ENCODE peak calls at places on chromosomes 12 and 14, in six cellular contexts. One of them, this sample, is unnamed.

GRCh38 chr12:88185988-88186387 is 43.9 kb downstream of the TMTC3 start:
- DNase-seq in trophoblast cell: no peak
- DNase-seq in mesenchymal stem cell: peak
- DNase-seq in H1: no peak
- DNase-seq in neuronal stem cell: no peak
- DNase-seq in IMR-90: peak
- DNase-seq in this sample: no peak

GRCh38 chr12:89950421-89950820 is 241.8 kb upstream of the ATP2B1 start:
- DNase-seq in neuronal stem cell: no peak
- DNase-seq in trophoblast cell: no peak
- DNase-seq in mesenchymal stem cell: no peak
- DNase-seq in H1: no peak
- DNase-seq in IMR-90: no peak
- DNase-seq in this sample: no peak

GRCh38 chr14:65151329-65152010 is 49.2 kb upstream of the MAX start:
- DNase-seq in H1: no peak
- DNase-seq in neuronal stem cell: no peak
- DNase-seq in mesenchymal stem cell: no peak
- DNase-seq in IMR-90: no peak
- DNase-seq in trophoblast cell: no peak
- DNase-seq in this sample: no peak

GRCh38 chr14:61524211-61524806 is 171.0 kb upstream of the HIF1A start:
- DNase-seq in neuronal stem cell: no peak
- DNase-seq in H1: no peak
- DNase-seq in IMR-90: peak
- DNase-seq in mesenchymal stem cell: peak
- DNase-seq in trophoblast cell: peak
- DNase-seq in this sample: no peak

GRCh38 chr14:100330396-100330931 is 7.3 kb downstream of the SLC25A47 start:
- DNase-seq in trophoblast cell: no peak
- DNase-seq in neuronal stem cell: no peak
- DNase-seq in mesenchymal stem cell: no peak
- DNase-seq in H1: no peak
- DNase-seq in IMR-90: no peak
- DNase-seq in this sample: no peak

GRCh38 chr14:54192610-54193009 is 204.2 kb upstream of the CDKN3 start:
- DNase-seq in trophoblast cell: no peak
- DNase-seq in IMR-90: no peak
- DNase-seq in H1: no peak
- DNase-seq in neuronal stem cell: no peak
- DNase-seq in mesenchymal stem cell: no peak
- DNase-seq in this sample: no peak

GRCh38 chr14:43308411-43308810 is 1198.7 kb downstream of the FSCB start:
- DNase-seq in trophoblast cell: no peak
- DNase-seq in mesenchymal stem cell: no peak
- DNase-seq in neuronal stem cell: no peak
- DNase-seq in IMR-90: no peak
- DNase-seq in H1: no peak
- DNase-seq in this sample: no peak

GRCh38 chr12:124623344-124623885 is 56.0 kb upstream of the NCOR2 start:
- DNase-seq in trophoblast cell: no peak
- DNase-seq in neuronal stem cell: no peak
- DNase-seq in mesenchymal stem cell: no peak
- DNase-seq in H1: no peak
- DNase-seq in IMR-90: no peak
- DNase-seq in this sample: no peak

GRCh38 chr14:87998414-87998813 is 5.4 kb upstream of the GALC start:
- DNase-seq in H1: no peak
- DNase-seq in IMR-90: no peak
- DNase-seq in trophoblast cell: no peak
- DNase-seq in neuronal stem cell: no peak
- DNase-seq in mesenchymal stem cell: no peak
- DNase-seq in this sample: no peak

GRCh38 chr12:120798696-120799095 is 73.1 kb downstream of the ACADS start:
- DNase-seq in neuronal stem cell: no peak
- DNase-seq in IMR-90: no peak
- DNase-seq in mesenchymal stem cell: no peak
- DNase-seq in H1: no peak
- DNase-seq in trophoblast cell: no peak
- DNase-seq in this sample: no peak
- H3K14ac ChIP-seq in neuronal stem cell: no peak
- H3K14ac ChIP-seq in IMR-90: no peak
- H3K14ac ChIP-seq in mesenchymal stem cell: no peak
- H3K14ac ChIP-seq in H1: no peak
- H3K14ac ChIP-seq in trophoblast cell: no peak
- H3K14ac ChIP-seq in this sample: no peak

GRCh38 chr12:54356951-54357356 is 7.3 kb downstream of the GPR84 start:
- DNase-seq in H1: no peak
- DNase-seq in IMR-90: no peak
- DNase-seq in mesenchymal stem cell: peak
- DNase-seq in neuronal stem cell: no peak
- DNase-seq in trophoblast cell: no peak
- DNase-seq in this sample: peak
- H2BK5ac ChIP-seq in H1: peak
- H2BK5ac ChIP-seq in IMR-90: no peak
- H2BK5ac ChIP-seq in mesenchymal stem cell: peak
- H2BK5ac ChIP-seq in neuronal stem cell: peak
- H2BK5ac ChIP-seq in trophoblast cell: no peak
- H2BK5ac ChIP-seq in this sample: no peak

GRCh38 chr12:114687802-114688201 is 3.8 kb upstream of the TBX3 start:
- DNase-seq in H1: no peak
- DNase-seq in IMR-90: no peak
- DNase-seq in mesenchymal stem cell: no peak
- DNase-seq in neuronal stem cell: no peak
- DNase-seq in trophoblast cell: no peak
- DNase-seq in this sample: no peak
- H3K4me2 ChIP-seq in H1: peak
- H3K4me2 ChIP-seq in IMR-90: peak
- H3K4me2 ChIP-seq in mesenchymal stem cell: no peak
- H3K4me2 ChIP-seq in neuronal stem cell: no peak
- H3K4me2 ChIP-seq in trophoblast cell: peak
- H3K4me2 ChIP-seq in this sample: no peak

GRCh38 chr14:55720796-55721195 is 140.8 kb downstream of the KTN1 start:
- DNase-seq in mesenchymal stem cell: no peak
- DNase-seq in neuronal stem cell: no peak
- DNase-seq in trophoblast cell: peak
- DNase-seq in H1: no peak
- DNase-seq in IMR-90: no peak
- DNase-seq in this sample: no peak
- H3K14ac ChIP-seq in mesenchymal stem cell: no peak
- H3K14ac ChIP-seq in neuronal stem cell: no peak
- H3K14ac ChIP-seq in trophoblast cell: no peak
- H3K14ac ChIP-seq in H1: no peak
- H3K14ac ChIP-seq in IMR-90: no peak
- H3K14ac ChIP-seq in this sample: no peak

GRCh38 chr12:42574879-42575278 is 14.7 kb downstream of the PRICKLE1 start:
- DNase-seq in mesenchymal stem cell: no peak
- DNase-seq in trophoblast cell: no peak
- DNase-seq in IMR-90: no peak
- DNase-seq in neuronal stem cell: no peak
- DNase-seq in H1: no peak
- DNase-seq in this sample: no peak

GRCh38 chr12:42571327-42572009 is 18.1 kb downstream of the PRICKLE1 start:
- DNase-seq in mesenchymal stem cell: no peak
- DNase-seq in IMR-90: no peak
- DNase-seq in neuronal stem cell: no peak
- DNase-seq in H1: no peak
- DNase-seq in trophoblast cell: no peak
- DNase-seq in this sample: no peak

GRCh38 chr12:42570076-42570475 is 19.5 kb downstream of the PRICKLE1 start:
- DNase-seq in trophoblast cell: peak
- DNase-seq in mesenchymal stem cell: no peak
- DNase-seq in H1: no peak
- DNase-seq in IMR-90: no peak
- DNase-seq in neuronal stem cell: no peak
- DNase-seq in this sample: no peak

GRCh38 chr12:42575717-42576116 is 13.8 kb downstream of the PRICKLE1 start:
- DNase-seq in IMR-90: no peak
- DNase-seq in neuronal stem cell: no peak
- DNase-seq in mesenchymal stem cell: no peak
- DNase-seq in trophoblast cell: no peak
- DNase-seq in H1: no peak
- DNase-seq in this sample: no peak
- H2BK5ac ChIP-seq in IMR-90: no peak
- H2BK5ac ChIP-seq in neuronal stem cell: no peak
- H2BK5ac ChIP-seq in mesenchymal stem cell: no peak
- H2BK5ac ChIP-seq in trophoblast cell: no peak
- H2BK5ac ChIP-seq in H1: no peak
- H2BK5ac ChIP-seq in this sample: no peak

GRCh38 chr12:132888852-132889251 is 1.4 kb upstream of the CHFR start:
- DNase-seq in neuronal stem cell: no peak
- DNase-seq in mesenchymal stem cell: no peak
- DNase-seq in H1: no peak
- DNase-seq in trophoblast cell: no peak
- DNase-seq in IMR-90: no peak
- DNase-seq in this sample: peak
- H3K4me2 ChIP-seq in neuronal stem cell: no peak
- H3K4me2 ChIP-seq in mesenchymal stem cell: no peak
- H3K4me2 ChIP-seq in H1: peak
- H3K4me2 ChIP-seq in trophoblast cell: no peak
- H3K4me2 ChIP-seq in IMR-90: no peak
- H3K4me2 ChIP-seq in this sample: peak

GRCh38 chr12:69428351-69429048 is 41.7 kb upstream of the FRS2 start:
- DNase-seq in IMR-90: peak
- DNase-seq in H1: no peak
- DNase-seq in mesenchymal stem cell: no peak
- DNase-seq in neuronal stem cell: no peak
- DNase-seq in trophoblast cell: peak
- DNase-seq in this sample: no peak

GRCh38 chr12:69430942-69431603 is 39.1 kb upstream of the FRS2 start:
- DNase-seq in IMR-90: no peak
- DNase-seq in neuronal stem cell: no peak
- DNase-seq in trophoblast cell: no peak
- DNase-seq in mesenchymal stem cell: no peak
- DNase-seq in H1: no peak
- DNase-seq in this sample: no peak

GRCh38 chr12:69423037-69423905 is 46.9 kb upstream of the FRS2 start:
- DNase-seq in H1: no peak
- DNase-seq in neuronal stem cell: no peak
- DNase-seq in IMR-90: peak
- DNase-seq in trophoblast cell: peak
- DNase-seq in mesenchymal stem cell: peak
- DNase-seq in this sample: no peak

GRCh38 chr12:69421548-69421947 is 48.6 kb upstream of the FRS2 start:
- DNase-seq in IMR-90: no peak
- DNase-seq in H1: no peak
- DNase-seq in neuronal stem cell: no peak
- DNase-seq in mesenchymal stem cell: no peak
- DNase-seq in trophoblast cell: no peak
- DNase-seq in this sample: no peak

GRCh38 chr12:69425417-69425816 is 44.8 kb upstream of the FRS2 start:
- DNase-seq in neuronal stem cell: no peak
- DNase-seq in IMR-90: no peak
- DNase-seq in H1: no peak
- DNase-seq in trophoblast cell: no peak
- DNase-seq in mesenchymal stem cell: no peak
- DNase-seq in this sample: no peak
- H3K14ac ChIP-seq in neuronal stem cell: peak
- H3K14ac ChIP-seq in IMR-90: no peak
- H3K14ac ChIP-seq in H1: no peak
- H3K14ac ChIP-seq in trophoblast cell: no peak
- H3K14ac ChIP-seq in mesenchymal stem cell: no peak
- H3K14ac ChIP-seq in this sample: no peak

GRCh38 chr12:67018105-67018504 is 251.1 kb upstream of the CAND1 start:
- DNase-seq in trophoblast cell: no peak
- DNase-seq in H1: peak
- DNase-seq in neuronal stem cell: no peak
- DNase-seq in IMR-90: no peak
- DNase-seq in mesenchymal stem cell: no peak
- DNase-seq in this sample: peak

GRCh38 chr12:67014642-67015041 is 254.5 kb upstream of the CAND1 start:
- DNase-seq in IMR-90: no peak
- DNase-seq in neuronal stem cell: no peak
- DNase-seq in trophoblast cell: no peak
- DNase-seq in mesenchymal stem cell: no peak
- DNase-seq in H1: no peak
- DNase-seq in this sample: no peak

GRCh38 chr12:67019070-67019469 is 250.1 kb upstream of the CAND1 start:
- DNase-seq in H1: no peak
- DNase-seq in neuronal stem cell: no peak
- DNase-seq in IMR-90: no peak
- DNase-seq in trophoblast cell: peak
- DNase-seq in mesenchymal stem cell: no peak
- DNase-seq in this sample: no peak
- H2BK5ac ChIP-seq in H1: peak
- H2BK5ac ChIP-seq in neuronal stem cell: no peak
- H2BK5ac ChIP-seq in IMR-90: no peak
- H2BK5ac ChIP-seq in trophoblast cell: no peak
- H2BK5ac ChIP-seq in mesenchymal stem cell: no peak
- H2BK5ac ChIP-seq in this sample: no peak